ENCODE peak calls at places on chromosomes 4 and X, in seven cellular contexts. One of them, this sample, is unnamed.

GRCh38 chr4:9703391-9703790 is 78.0 kb upstream of the DRD5 start:
- DNase-seq in endothelial cell: peak
- DNase-seq in ovary: peak
- DNase-seq in neural crest cell: peak
- DNase-seq in neural progenitor cell: peak
- DNase-seq in cardiac fibroblast: peak
- DNase-seq in SK-N-SH: peak
- DNase-seq in this sample: peak

GRCh38 chr4:93740890-93741289 is 87.7 kb upstream of the ATOH1 start:
- DNase-seq in cardiac fibroblast: no peak
- DNase-seq in endothelial cell: no peak
- DNase-seq in neural progenitor cell: no peak
- DNase-seq in SK-N-SH: no peak
- DNase-seq in neural crest cell: no peak
- DNase-seq in ovary: no peak
- DNase-seq in this sample: no peak

GRCh38 chr4:126520731-126521130 is 1112.0 kb upstream of the INTU start:
- DNase-seq in ovary: no peak
- DNase-seq in cardiac fibroblast: no peak
- DNase-seq in neural progenitor cell: no peak
- DNase-seq in endothelial cell: no peak
- DNase-seq in SK-N-SH: no peak
- DNase-seq in neural crest cell: no peak
- DNase-seq in this sample: no peak

GRCh38 chr4:16124232-16124631 is 40.4 kb upstream of the PROM1 start:
- DNase-seq in cardiac fibroblast: peak
- DNase-seq in endothelial cell: no peak
- DNase-seq in neural crest cell: no peak
- DNase-seq in ovary: no peak
- DNase-seq in SK-N-SH: no peak
- DNase-seq in neural progenitor cell: no peak
- DNase-seq in this sample: no peak

GRCh38 chrX:145716226-145716625 is 101.4 kb upstream of the SLITRK2 start:
- DNase-seq in endothelial cell: no peak
- DNase-seq in SK-N-SH: no peak
- DNase-seq in neural crest cell: no peak
- DNase-seq in neural progenitor cell: no peak
- DNase-seq in ovary: no peak
- DNase-seq in cardiac fibroblast: no peak
- DNase-seq in this sample: no peak

GRCh38 chrX:136166221-136166855 is 19.0 kb downstream of the FHL1 start:
- DNase-seq in SK-N-SH: no peak
- DNase-seq in neural progenitor cell: peak
- DNase-seq in cardiac fibroblast: peak
- DNase-seq in ovary: no peak
- DNase-seq in endothelial cell: no peak
- DNase-seq in neural crest cell: no peak
- DNase-seq in this sample: no peak

GRCh38 chr4:3721186-3721585 is 45.0 kb upstream of the ADRA2C start:
- DNase-seq in endothelial cell: no peak
- DNase-seq in neural crest cell: no peak
- DNase-seq in neural progenitor cell: no peak
- DNase-seq in cardiac fibroblast: no peak
- DNase-seq in SK-N-SH: no peak
- DNase-seq in ovary: no peak
- DNase-seq in this sample: no peak

GRCh38 chrX:150935466-150935865 is 37.0 kb upstream of the CD99L2 start:
- DNase-seq in neural crest cell: no peak
- DNase-seq in SK-N-SH: no peak
- DNase-seq in endothelial cell: no peak
- DNase-seq in cardiac fibroblast: peak
- DNase-seq in ovary: no peak
- DNase-seq in neural progenitor cell: no peak
- DNase-seq in this sample: no peak

GRCh38 chr4:142348489-142349076 is 497.5 kb downstream of the INPP4B start:
- DNase-seq in SK-N-SH: no peak
- DNase-seq in endothelial cell: no peak
- DNase-seq in ovary: no peak
- DNase-seq in neural crest cell: no peak
- DNase-seq in cardiac fibroblast: peak
- DNase-seq in neural progenitor cell: no peak
- DNase-seq in this sample: no peak

GRCh38 chr4:56505269-56506109 is at the start of gene ARL9:
- DNase-seq in SK-N-SH: peak
- DNase-seq in neural progenitor cell: peak
- DNase-seq in neural crest cell: peak
- DNase-seq in ovary: peak
- DNase-seq in cardiac fibroblast: peak
- DNase-seq in endothelial cell: peak
- DNase-seq in this sample: peak
- TF ChIP-seq CTCF in SK-N-SH: no peak
- TF ChIP-seq CTCF in neural progenitor cell: no peak
- TF ChIP-seq CTCF in neural crest cell: no peak
- TF ChIP-seq CTCF in ovary: no peak
- TF ChIP-seq CTCF in cardiac fibroblast: no peak
- TF ChIP-seq CTCF in endothelial cell: no peak
- TF ChIP-seq CTCF in this sample: no peak

DNA sequence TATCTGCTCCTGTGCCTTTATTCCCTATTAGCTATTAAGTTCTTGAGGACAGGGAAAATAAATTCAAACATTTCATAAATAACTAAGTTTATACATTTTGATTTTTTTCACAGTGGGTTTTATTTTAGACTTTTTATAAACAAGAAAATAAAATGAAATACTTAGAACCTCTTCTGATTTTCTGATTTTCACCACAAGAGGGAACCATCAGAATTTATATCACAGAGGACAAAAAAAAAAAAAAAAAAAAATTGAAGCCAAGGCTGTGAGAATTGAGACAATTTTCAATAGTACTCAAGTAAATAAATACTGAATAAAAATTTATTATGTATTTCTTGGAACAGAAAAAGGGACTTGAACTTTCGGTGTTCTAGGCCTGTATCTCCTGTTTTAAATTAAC is 288.1 kb downstream of the SH3BGRL start:
- DNase-seq in ovary: no peak
- DNase-seq in cardiac fibroblast: no peak
- DNase-seq in neural crest cell: no peak
- DNase-seq in endothelial cell: no peak
- DNase-seq in SK-N-SH: no peak
- DNase-seq in neural progenitor cell: no peak
- DNase-seq in this sample: no peak
- TF ChIP-seq CTCF in ovary: no peak
- TF ChIP-seq CTCF in cardiac fibroblast: no peak
- TF ChIP-seq CTCF in neural crest cell: peak
- TF ChIP-seq CTCF in endothelial cell: peak
- TF ChIP-seq CTCF in SK-N-SH: peak
- TF ChIP-seq CTCF in neural progenitor cell: peak
- TF ChIP-seq CTCF in this sample: no peak

GRCh38 chr4:104064650-104065577 is 345.1 kb upstream of the TACR3 start:
- DNase-seq in ovary: peak
- DNase-seq in endothelial cell: peak
- DNase-seq in cardiac fibroblast: peak
- DNase-seq in neural crest cell: peak
- DNase-seq in neural progenitor cell: peak
- DNase-seq in SK-N-SH: peak
- DNase-seq in this sample: no peak
- TF ChIP-seq CTCF in ovary: no peak
- TF ChIP-seq CTCF in endothelial cell: peak
- TF ChIP-seq CTCF in cardiac fibroblast: peak
- TF ChIP-seq CTCF in neural crest cell: peak
- TF ChIP-seq CTCF in neural progenitor cell: peak
- TF ChIP-seq CTCF in SK-N-SH: peak
- TF ChIP-seq CTCF in this sample: peak

GRCh38 chr4:183356173-183356825 is 34.1 kb upstream of the CLDN24 start:
- DNase-seq in endothelial cell: no peak
- DNase-seq in SK-N-SH: no peak
- DNase-seq in ovary: no peak
- DNase-seq in neural progenitor cell: no peak
- DNase-seq in neural crest cell: no peak
- DNase-seq in cardiac fibroblast: no peak
- DNase-seq in this sample: no peak

GRCh38 chr4:183352546-183352945 is 30.3 kb upstream of the CLDN24 start:
- DNase-seq in endothelial cell: no peak
- DNase-seq in SK-N-SH: no peak
- DNase-seq in cardiac fibroblast: no peak
- DNase-seq in ovary: no peak
- DNase-seq in neural crest cell: no peak
- DNase-seq in neural progenitor cell: no peak
- DNase-seq in this sample: no peak

GRCh38 chr4:183355405-183355804 is 33.2 kb upstream of the CLDN24 start:
- DNase-seq in neural crest cell: no peak
- DNase-seq in cardiac fibroblast: peak
- DNase-seq in neural progenitor cell: no peak
- DNase-seq in endothelial cell: no peak
- DNase-seq in SK-N-SH: no peak
- DNase-seq in ovary: no peak
- DNase-seq in this sample: no peak

GRCh38 chr4:183354213-183354612 is 32.0 kb upstream of the CLDN24 start:
- DNase-seq in neural progenitor cell: no peak
- DNase-seq in SK-N-SH: no peak
- DNase-seq in ovary: no peak
- DNase-seq in cardiac fibroblast: no peak
- DNase-seq in endothelial cell: no peak
- DNase-seq in neural crest cell: no peak
- DNase-seq in this sample: no peak

DNA sequence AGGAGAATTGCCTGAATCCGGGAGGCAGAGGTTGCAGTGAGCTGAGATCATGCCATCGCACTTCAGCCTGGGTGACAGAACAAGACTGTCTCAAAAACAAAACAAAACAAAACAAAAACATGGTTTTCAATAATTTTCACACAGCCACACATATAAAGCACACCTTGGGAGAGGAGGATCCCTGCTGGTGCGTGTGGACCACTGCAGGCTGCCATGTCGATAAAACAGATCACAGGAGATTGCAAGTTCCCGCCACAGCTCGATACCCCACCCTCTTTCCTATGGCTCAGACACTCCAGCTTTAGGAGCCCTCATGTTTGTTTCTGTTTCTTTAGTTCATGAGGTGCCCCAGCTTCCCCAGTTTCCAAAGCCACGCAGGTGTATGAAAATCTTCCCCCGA is 31.3 kb upstream of the CLDN24 start:
- DNase-seq in neural crest cell: no peak
- DNase-seq in endothelial cell: no peak
- DNase-seq in cardiac fibroblast: no peak
- DNase-seq in SK-N-SH: no peak
- DNase-seq in ovary: no peak
- DNase-seq in neural progenitor cell: no peak
- DNase-seq in this sample: no peak
- TF ChIP-seq CTCF in neural crest cell: no peak
- TF ChIP-seq CTCF in endothelial cell: no peak
- TF ChIP-seq CTCF in cardiac fibroblast: no peak
- TF ChIP-seq CTCF in SK-N-SH: no peak
- TF ChIP-seq CTCF in ovary: no peak
- TF ChIP-seq CTCF in neural progenitor cell: no peak
- TF ChIP-seq CTCF in this sample: no peak

DNA sequence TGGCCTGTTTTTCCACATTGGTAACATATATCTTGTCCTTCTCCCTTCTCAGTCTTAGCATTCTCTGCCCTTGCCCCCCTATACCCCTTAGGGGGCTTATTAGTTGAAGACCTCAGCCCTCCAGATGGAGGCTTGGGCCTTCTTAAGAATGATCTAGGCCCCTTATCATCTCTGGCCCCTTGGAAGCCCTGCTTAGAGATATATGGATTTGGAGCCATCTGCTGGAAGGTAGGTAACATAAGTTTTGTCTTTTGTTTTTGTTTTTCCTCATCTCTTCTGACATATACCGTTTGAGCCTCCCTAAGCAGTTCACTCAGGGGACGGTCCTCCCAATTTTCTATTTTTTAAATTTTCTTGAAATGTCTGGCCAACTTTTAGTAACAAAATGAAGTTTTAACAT is 48.3 kb upstream of the NAP1L2 start:
- DNase-seq in ovary: no peak
- DNase-seq in neural progenitor cell: peak
- DNase-seq in endothelial cell: no peak
- DNase-seq in neural crest cell: no peak
- DNase-seq in cardiac fibroblast: no peak
- DNase-seq in SK-N-SH: peak
- DNase-seq in this sample: no peak
- TF ChIP-seq CTCF in ovary: no peak
- TF ChIP-seq CTCF in neural progenitor cell: peak
- TF ChIP-seq CTCF in endothelial cell: no peak
- TF ChIP-seq CTCF in neural crest cell: peak
- TF ChIP-seq CTCF in cardiac fibroblast: no peak
- TF ChIP-seq CTCF in SK-N-SH: peak
- TF ChIP-seq CTCF in this sample: no peak